ENCODE peak calls at places on chromosomes 3 and 15, in four cellular contexts. One of them, this sample, is unnamed.

GRCh38 chr3:138441742-138442141 is 7.3 kb downstream of the ESYT3 start:
- DNase-seq in mesendoderm: peak; percentile 60
- DNase-seq in NT2/D1: no peak
- DNase-seq in HepG2: no peak
- DNase-seq in this sample: no peak

GRCh38 chr15:64233299-64233698 is 70.5 kb upstream of the PPIB start:
- DNase-seq in mesendoderm: no peak
- DNase-seq in NT2/D1: no peak
- DNase-seq in HepG2: no peak
- DNase-seq in this sample: no peak

GRCh38 chr3:143668924-143669790 is 179.1 kb downstream of the SLC9A9 start:
- DNase-seq in HepG2: no peak
- DNase-seq in mesendoderm: no peak
- DNase-seq in NT2/D1: no peak
- DNase-seq in this sample: no peak

GRCh38 chr15:76678766-76679165 is 226.4 kb downstream of the SCAPER start:
- DNase-seq in mesendoderm: no peak
- DNase-seq in NT2/D1: no peak
- DNase-seq in HepG2: no peak
- DNase-seq in this sample: no peak

GRCh38 chr15:92683511-92683834 is 27.9 kb upstream of the FAM174B start:
- DNase-seq in mesendoderm: peak; percentile 89
- DNase-seq in NT2/D1: peak; percentile 85
- DNase-seq in HepG2: peak; percentile 50
- DNase-seq in this sample: peak; percentile 35

GRCh38 chr3:136547293-136547692 is 204.9 kb downstream of the STAG1 start:
- DNase-seq in mesendoderm: peak; percentile 30
- DNase-seq in HepG2: no peak
- DNase-seq in NT2/D1: no peak
- DNase-seq in this sample: no peak

GRCh38 chr15:32840481-32841245 is 122.9 kb downstream of the GREM1 start:
- DNase-seq in NT2/D1: no peak
- DNase-seq in mesendoderm: no peak
- DNase-seq in HepG2: no peak
- DNase-seq in this sample: no peak

GRCh38 chr15:71060983-71061382 is 54.3 kb upstream of the THSD4 start:
- DNase-seq in HepG2: no peak
- DNase-seq in mesendoderm: no peak
- DNase-seq in NT2/D1: no peak
- DNase-seq in this sample: no peak

GRCh38 chr15:52193791-52194190 is 2.6 kb upstream of the GNB5 start:
- DNase-seq in HepG2: no peak
- DNase-seq in NT2/D1: no peak
- DNase-seq in mesendoderm: no peak
- DNase-seq in this sample: no peak

GRCh38 chr15:39783244-39783820 is 691 bp upstream of the FSIP1 start:
- DNase-seq in mesendoderm: peak; percentile 31
- DNase-seq in NT2/D1: no peak
- DNase-seq in HepG2: no peak
- DNase-seq in this sample: no peak

GRCh38 chr15:39782441-39783138 is at the start of gene FSIP1:
- DNase-seq in mesendoderm: peak; percentile 98
- DNase-seq in NT2/D1: peak; percentile 87
- DNase-seq in HepG2: peak; percentile 93
- DNase-seq in this sample: peak; percentile 98

GRCh38 chr15:39785139-39785538 is 2.5 kb upstream of the FSIP1 start:
- DNase-seq in mesendoderm: peak; percentile 7
- DNase-seq in HepG2: no peak
- DNase-seq in NT2/D1: no peak
- DNase-seq in this sample: no peak

GRCh38 chr15:39784638-39785037 is 2.0 kb upstream of the FSIP1 start:
- DNase-seq in NT2/D1: no peak
- DNase-seq in mesendoderm: no peak
- DNase-seq in HepG2: no peak
- DNase-seq in this sample: no peak

GRCh38 chr15:39784125-39784524 is 1.5 kb upstream of the FSIP1 start:
- DNase-seq in NT2/D1: no peak
- DNase-seq in mesendoderm: peak; percentile 4
- DNase-seq in HepG2: no peak
- DNase-seq in this sample: no peak
- H3K4me1 ChIP-seq in NT2/D1: no peaks in the 10 kb centered on the region
- H3K4me1 ChIP-seq in mesendoderm: peaks cover 7% of the 10 kb centered on the region
- H3K4me1 ChIP-seq in HepG2: peaks cover 45% of the 10 kb centered on the region
- H3K4me1 ChIP-seq in this sample: no peaks in the 10 kb centered on the region

DNA sequence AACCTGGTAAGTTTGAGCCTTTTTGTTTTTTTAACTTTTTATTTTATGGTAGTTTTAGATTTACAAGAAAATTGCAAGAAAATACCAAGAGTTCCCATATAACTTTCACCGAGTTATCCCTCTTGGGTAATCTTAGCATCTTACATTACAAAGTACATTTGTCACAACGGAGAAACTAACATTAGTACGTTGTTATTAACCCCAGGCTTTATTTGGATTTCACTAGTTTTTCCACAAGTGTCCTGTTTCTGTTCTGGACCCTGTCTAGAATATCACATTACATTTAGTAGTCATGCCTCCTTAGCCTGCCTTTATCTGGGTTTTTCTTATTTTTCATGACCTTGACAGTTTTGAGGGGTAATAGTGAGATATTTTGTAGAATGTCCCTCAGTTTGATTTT is 53.5 kb upstream of the KPNA4 start:
- DNase-seq in mesendoderm: no peak
- DNase-seq in NT2/D1: no peak
- DNase-seq in HepG2: no peak
- DNase-seq in this sample: no peak
- H3K9ac ChIP-seq in mesendoderm: no peak overlapping the region
- H3K9ac ChIP-seq in NT2/D1: no peak overlapping the region
- H3K9ac ChIP-seq in HepG2: no peak overlapping the region
- H3K9ac ChIP-seq in this sample: no peak overlapping the region

DNA sequence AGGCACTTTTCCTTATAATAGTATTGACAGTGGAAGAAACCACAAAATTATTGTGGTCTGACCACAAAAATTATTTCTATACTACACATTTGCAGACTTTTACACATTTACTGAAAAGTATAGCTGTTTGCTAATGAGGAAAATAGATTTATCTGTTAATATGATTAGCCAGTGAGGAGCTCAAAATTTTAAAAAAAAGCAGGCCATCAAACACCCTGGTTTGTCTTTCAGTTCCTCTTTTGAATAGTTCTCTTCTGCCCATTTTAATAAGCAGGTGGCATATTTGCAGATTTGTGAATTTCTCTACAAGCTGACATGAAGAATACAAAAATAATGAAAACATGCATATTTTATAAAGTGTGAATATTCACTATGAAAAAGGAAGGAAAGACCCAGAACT is 5.6 kb downstream of the OSBPL11 start:
- DNase-seq in mesendoderm: no peak
- DNase-seq in NT2/D1: no peak
- DNase-seq in HepG2: no peak
- DNase-seq in this sample: no peak
- H3K4me1 ChIP-seq in mesendoderm: peaks cover 3% of the 10 kb centered on the region
- H3K4me1 ChIP-seq in NT2/D1: no peaks in the 10 kb centered on the region
- H3K4me1 ChIP-seq in HepG2: peaks cover 33% of the 10 kb centered on the region
- H3K4me1 ChIP-seq in this sample: no peaks in the 10 kb centered on the region

GRCh38 chr3:191327526-191327925 is 1.7 kb upstream of the CCDC50 start:
- DNase-seq in HepG2: no peak
- DNase-seq in NT2/D1: no peak
- DNase-seq in mesendoderm: no peak
- DNase-seq in this sample: no peak

GRCh38 chr3:191328963-191329653 is at the start of gene CCDC50:
- DNase-seq in mesendoderm: peak; percentile 90
- DNase-seq in HepG2: peak; percentile 77
- DNase-seq in NT2/D1: peak; percentile 48
- DNase-seq in this sample: peak; percentile 88

GRCh38 chr3:191329654-191330308 is 545 bp downstream of the UTS2B start:
- DNase-seq in mesendoderm: peak; percentile 84
- DNase-seq in HepG2: peak; percentile 29
- DNase-seq in NT2/D1: no peak
- DNase-seq in this sample: peak; percentile 64

GRCh38 chr3:191330309-191330712 is at the start of gene UTS2B:
- DNase-seq in NT2/D1: no peak
- DNase-seq in HepG2: peak; percentile 16
- DNase-seq in mesendoderm: peak; percentile 75
- DNase-seq in this sample: no peak

DNA sequence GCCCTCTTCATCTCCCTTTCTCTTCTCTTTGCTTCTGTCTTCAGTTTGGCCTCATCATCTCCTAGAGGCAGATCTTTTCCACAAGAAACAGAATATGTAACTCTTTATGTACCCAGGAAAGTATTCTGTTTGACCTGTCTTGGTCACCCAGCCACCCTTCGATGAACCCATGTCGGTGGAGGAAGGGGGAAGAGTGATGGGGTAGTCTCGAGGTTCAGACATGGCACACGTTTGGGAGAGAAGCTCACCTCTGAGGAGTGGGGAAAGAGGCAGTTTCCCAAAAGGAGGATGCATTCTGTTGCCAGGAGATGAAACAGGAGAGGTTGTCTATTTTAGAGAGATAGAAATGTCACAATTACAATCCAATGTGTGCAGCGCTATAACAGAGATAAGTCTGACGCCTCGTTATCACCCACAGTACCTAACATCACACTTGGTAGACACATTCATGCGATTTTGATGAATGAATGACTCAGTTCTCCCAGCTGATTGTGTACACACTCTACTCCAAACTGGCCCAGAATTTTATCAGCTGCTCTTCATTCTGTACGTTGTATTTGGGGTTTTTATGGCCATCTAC is 721 bp upstream of the CCDC50 start:
- DNase-seq in NT2/D1: no peak
- DNase-seq in mesendoderm: peak; percentile 75
- DNase-seq in HepG2: no peak
- DNase-seq in this sample: no peak
- H3K9ac ChIP-seq in NT2/D1: peak overlapping the region; percentile 0
- H3K9ac ChIP-seq in mesendoderm: peak overlapping the region; percentile 25
- H3K9ac ChIP-seq in HepG2: peak overlapping the region; percentile 94
- H3K9ac ChIP-seq in this sample: peak overlapping the region; percentile 79

GRCh38 chr3:63946753-63947152 is 34.6 kb upstream of the SCAANT1 start:
- DNase-seq in NT2/D1: no peak
- DNase-seq in HepG2: no peak
- DNase-seq in mesendoderm: no peak
- DNase-seq in this sample: no peak

GRCh38 chr3:63950698-63951097 is 38.5 kb upstream of the SCAANT1 start:
- DNase-seq in HepG2: no peak
- DNase-seq in mesendoderm: no peak
- DNase-seq in NT2/D1: no peak
- DNase-seq in this sample: no peak

GRCh38 chr3:63945558-63946096 is 33.4 kb upstream of the SCAANT1 start:
- DNase-seq in HepG2: peak; percentile 50
- DNase-seq in mesendoderm: no peak
- DNase-seq in NT2/D1: no peak
- DNase-seq in this sample: no peak

GRCh38 chr3:63948995-63949394 is 36.8 kb upstream of the SCAANT1 start:
- DNase-seq in HepG2: no peak
- DNase-seq in mesendoderm: no peak
- DNase-seq in NT2/D1: no peak
- DNase-seq in this sample: no peak

GRCh38 chr3:63947594-63947993 is 35.4 kb upstream of the SCAANT1 start:
- DNase-seq in NT2/D1: no peak
- DNase-seq in mesendoderm: no peak
- DNase-seq in HepG2: no peak
- DNase-seq in this sample: no peak
- H3K4me1 ChIP-seq in NT2/D1: no peaks in the 10 kb centered on the region
- H3K4me1 ChIP-seq in mesendoderm: peaks cover 8% of the 10 kb centered on the region
- H3K4me1 ChIP-seq in HepG2: peaks cover 54% of the 10 kb centered on the region
- H3K4me1 ChIP-seq in this sample: peaks cover 3% of the 10 kb centered on the region

GRCh38 chr15:31227954-31228542 is 98.6 kb upstream of the KLF13 start:
- DNase-seq in NT2/D1: no peak
- DNase-seq in mesendoderm: no peak
- DNase-seq in HepG2: no peak
- DNase-seq in this sample: no peak
- H3K9ac ChIP-seq in NT2/D1: no peak overlapping the region
- H3K9ac ChIP-seq in mesendoderm: no peak overlapping the region
- H3K9ac ChIP-seq in HepG2: no peak overlapping the region
- H3K9ac ChIP-seq in this sample: no peak overlapping the region

GRCh38 chr3:30521156-30521555 is 85.2 kb upstream of the TGFBR2 start:
- DNase-seq in NT2/D1: no peak
- DNase-seq in HepG2: no peak
- DNase-seq in mesendoderm: no peak
- DNase-seq in this sample: no peak
- H3K4me1 ChIP-seq in NT2/D1: no peaks in the 10 kb centered on the region
- H3K4me1 ChIP-seq in HepG2: peaks cover 29% of the 10 kb centered on the region
- H3K4me1 ChIP-seq in mesendoderm: no peaks in the 10 kb centered on the region
- H3K4me1 ChIP-seq in this sample: no peaks in the 10 kb centered on the region

DNA sequence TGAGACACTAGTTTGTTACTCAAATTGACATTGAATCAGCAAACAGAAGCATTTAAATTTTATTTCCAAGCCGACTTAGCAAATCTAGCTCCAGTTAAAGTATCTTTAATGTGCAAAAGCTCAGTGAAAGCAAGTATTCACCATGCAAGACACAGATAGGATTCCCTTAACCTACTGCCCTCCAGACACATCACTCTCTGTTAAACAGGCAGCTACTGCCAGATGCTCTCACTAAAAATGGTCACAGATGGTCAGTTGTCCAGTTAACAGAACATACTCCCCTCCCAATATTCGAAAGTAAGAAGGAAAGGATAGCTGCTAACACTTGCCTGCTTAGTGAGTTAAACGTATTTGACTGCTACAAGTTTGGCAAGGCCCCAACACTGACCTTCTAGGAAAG is 73.7 kb downstream of the PRTG start:
- DNase-seq in mesendoderm: no peak
- DNase-seq in NT2/D1: no peak
- DNase-seq in HepG2: no peak
- DNase-seq in this sample: no peak
- H3K9ac ChIP-seq in mesendoderm: no peak overlapping the region
- H3K9ac ChIP-seq in NT2/D1: no peak overlapping the region
- H3K9ac ChIP-seq in HepG2: no peak overlapping the region
- H3K9ac ChIP-seq in this sample: no peak overlapping the region

This sample was measured in colonic mucosa.